ENCODE peak calls at places on chromosomes 1 and 21, in six cellular contexts. N, R, P, K, V and I are unnamed samples.

GRCh38 chr21:42980959-42981523 is 6.7 kb downstream of the PKNOX1 start:
- DNase-seq in N (no peak), R (no peak), P (no peak), K (no peak), V (no peak), I (no peak)

GRCh38 chr1:11707621-11708276 is 16.2 kb downstream of the DRAXIN start:
- DNase-seq in N (no peak), R (no peak), P (no peak), K (no peak), V (no peak), I (no peak)

GRCh38 chr1:225921734-225922709 is 2.0 kb downstream of the PYCR2 start:
- DNase-seq in N (no peak), R (no peak), P (peak), K (no peak), V (no peak), I (peak)

GRCh38 chr1:101474039-101474665 is 237.3 kb downstream of the S1PR1 start:
- DNase-seq in N (no peak), R (peak), P (peak), K (no peak), V (peak), I (peak)

GRCh38 chr1:111221633-111222286 is 5.8 kb upstream of the CHI3L2 start:
- DNase-seq in N (no peak), R (no peak), P (no peak), K (no peak), V (peak), I (no peak)

GRCh38 chr1:41955461-41956159 is 36.9 kb upstream of the HIVEP3 start:
- DNase-seq in N (peak), R (peak), P (peak), K (no peak), V (no peak), I (peak)

GRCh38 chr1:156880473-156880872 is 13.0 kb upstream of the PEAR1 start:
- DNase-seq in N (no peak), R (no peak), P (no peak), K (no peak), V (no peak), I (no peak)

GRCh38 chr1:39787468-39787867 is 1.2 kb downstream of the BMP8B start:
- DNase-seq in N (no peak), R (no peak), P (no peak), K (no peak), V (no peak), I (no peak)

GRCh38 chr1:155940993-155941844 is at the start of gene RXFP4:
- DNase-seq in N (no peak), R (no peak), P (peak), K (no peak), V (peak), I (peak)

GRCh38 chr1:21901473-21901847 is 35.6 kb downstream of the HSPG2 start:
- DNase-seq in N (no peak), R (peak), P (no peak), K (no peak), V (no peak), I (no peak)

GRCh38 chr1:89633103-89633744 is at the start of gene LRRC8C:
- DNase-seq in N (no peak), R (peak), P (peak), K (no peak), V (peak), I (peak)

GRCh38 chr1:54070549-54070915 is 17.1 kb downstream of the TCEANC2 start:
- DNase-seq in N (no peak), R (no peak), P (no peak), K (no peak), V (no peak), I (no peak)

GRCh38 chr1:18703041-18703621 is 72.5 kb downstream of the PAX7 start:
- DNase-seq in N (no peak), R (no peak), P (peak), K (no peak), V (no peak), I (no peak)

GRCh38 chr1:18373882-18374493 is 106.7 kb upstream of the KLHDC7A start:
- DNase-seq in N (no peak), R (no peak), P (no peak), K (no peak), V (peak), I (no peak)

GRCh38 chr1:65209005-65209885 is 61.2 kb downstream of the AK4 start:
- DNase-seq in N (no peak), R (peak), P (peak), K (no peak), V (peak), I (peak)

GRCh38 chr1:182003953-182004586 is 57.4 kb downstream of the ZNF648 start:
- DNase-seq in N (no peak), R (peak), P (no peak), K (no peak), V (no peak), I (no peak)

GRCh38 chr1:205629751-205630150 is 2.1 kb downstream of the ELK4 start:
- DNase-seq in N (no peak), R (peak), P (no peak), K (no peak), V (peak), I (no peak)

GRCh38 chr1:183148599-183148998 is 37.5 kb upstream of the LAMC2 start:
- DNase-seq in N (no peak), R (no peak), P (peak), K (no peak), V (no peak), I (no peak)

GRCh38 chr21:42474982-42475381 is 21.0 kb downstream of the RSPH1 start:
- DNase-seq in N (no peak), R (no peak), P (peak), K (no peak), V (no peak), I (no peak)

GRCh38 chr1:21217812-21218596 is 41.3 kb upstream of the EIF4G3 start:
- DNase-seq in N (no peak), R (peak), P (no peak), K (peak), V (peak), I (peak)

GRCh38 chr1:23634840-23635642 is 56.6 kb upstream of the RPL11 start:
- DNase-seq in N (peak), R (peak), P (peak), K (peak), V (peak), I (peak)

GRCh38 chr1:151871284-151872030 is 17.9 kb upstream of the THEM5 start:
- DNase-seq in N (no peak), R (no peak), P (no peak), K (no peak), V (no peak), I (no peak)